ENCODE peak calls at places on chromosomes 13 and 19, in four cellular contexts. F, U, T and C are unnamed samples.

GRCh38 chr19:3294080-3294850 is 69.8 kb downstream of the CELF5 start:
- DNase-seq in F (no peak), T (no peak), U (no peak), C (no peak)

GRCh38 chr13:53001871-53002270 is 26.7 kb upstream of the OLFM4 start:
- DNase-seq in T (no peak), F (no peak), U (no peak), C (no peak)

GRCh38 chr19:43820098-43820860 is 6.8 kb upstream of the ZNF283 start:
- DNase-seq in U (no peak), F (no peak), T (peak), C (no peak)

GRCh38 chr13:22596157-22596863 is 584.5 kb upstream of the SGCG start:
- DNase-seq in F (no peak), T (no peak), U (no peak), C (no peak)

GRCh38 chr19:12840091-12841079 is 2.1 kb downstream of the MAST1 start:
- DNase-seq in F (no peak), T (peak), U (no peak), C (no peak)

GRCh38 chr19:5719274-5719960 is 529 bp downstream of the LONP1 start:
- DNase-seq in F (no peak), U (no peak), T (no peak), C (no peak)

GRCh38 chr19:30666301-30666803 is 294.2 kb downstream of the ZNF536 start:
- DNase-seq in T (peak), F (no peak), U (peak), C (no peak)

GRCh38 chr19:36745870-36746269 is 26.7 kb downstream of the ZNF850 start:
- DNase-seq in F (no peak), T (no peak), U (no peak), C (no peak)

GRCh38 chr19:13839938-13840750 is 36.8 kb upstream of the NANOS3 start:
- DNase-seq in F (peak), U (no peak), T (no peak), C (peak)

GRCh38 chr13:33330483-33330882 is 44.9 kb upstream of the STARD13 start:
- DNase-seq in F (no peak), T (no peak), U (no peak), C (no peak)

GRCh38 chr19:56111601-56112312 is 9.3 kb downstream of the ZNF787 start:
- DNase-seq in U (peak), F (peak), T (peak), C (no peak)

GRCh38 chr19:11279505-11280236 is 16.3 kb upstream of the TSPAN16 start:
- DNase-seq in F (no peak), T (no peak), U (no peak), C (no peak)

GRCh38 chr13:62320129-62320724 is 904.6 kb upstream of the PCDH20 start:
- DNase-seq in U (no peak), T (no peak), F (no peak), C (no peak)

GRCh38 chr19:42561512-42561911 is 33.2 kb downstream of the CEACAM8 start:
- DNase-seq in U (no peak), F (no peak), T (no peak), C (no peak)

GRCh38 chr19:3801412-3802096 is 15.4 kb upstream of the MATK start:
- DNase-seq in T (peak), F (peak), U (peak), C (peak)

GRCh38 chr19:1046836-1047695 is 7.2 kb downstream of the ABCA7 start:
- DNase-seq in U (no peak), T (no peak), F (no peak), C (no peak)

GRCh38 chr19:53912653-53913052 is 3.6 kb downstream of the CACNG7 start:
- DNase-seq in T (no peak), U (no peak), F (no peak), C (no peak)